ENCODE peak calls at places on chromosome 4, in nine cellular contexts. E, P, Z, K, T, J, H, Y and V are unnamed samples.

GRCh38 chr4:101224358-101225218 is 122.7 kb downstream of the PPP3CA start:
- DNase-seq in P (no peak), K (no peak), H (no peak), Y (no peak), T (no peak), J (no peak), E (no peak), Z (no peak), V (no peak)

GRCh38 chr4:112036881-112037280 is 108.4 kb upstream of the FAM241A start:
- DNase-seq in Z (no peak), K (no peak), P (no peak), T (no peak), J (no peak), Y (no peak), H (peak; percentile 25), E (no peak), V (peak; percentile 74)

GRCh38 chr4:77579406-77580076 is 26.1 kb upstream of the CXCL13 start:
- DNase-seq in T (no peak), P (no peak), J (no peak), E (peak; percentile 57), H (peak; percentile 62), K (no peak), Z (peak; percentile 85), Y (no peak), V (peak; percentile 90)

GRCh38 chr4:123699823-123700822 is 303.5 kb downstream of the SPRY1 start:
- DNase-seq in J (no peak), P (no peak), T (no peak), K (no peak), E (peak; percentile 91), Z (peak; percentile 98), Y (no peak), H (peak; percentile 88), V (peak; percentile 52)

GRCh38 chr4:183635333-183635732 is 23.7 kb downstream of the RWDD4 start:
- DNase-seq in K (no peak), E (no peak), P (peak; percentile 37), J (no peak), Z (peak; percentile 28), Y (no peak), T (no peak), H (no peak), V (peak; percentile 78)

GRCh38 chr4:3481113-3481531 is 18.0 kb downstream of the DOK7 start:
- DNase-seq in E (no peak), T (no peak), P (no peak), K (no peak), Y (no peak), Z (no peak), H (no peak), J (no peak), V (no peak)

GRCh38 chr4:122309988-122310626 is 68.7 kb upstream of the ADAD1 start:
- DNase-seq in Z (peak; percentile 37), E (no peak), T (no peak), Y (peak; percentile 25), H (no peak), P (peak; percentile 0), K (no peak), J (no peak), V (no peak)

GRCh38 chr4:182724414-182724813 is 192.8 kb downstream of the DCTD start:
- DNase-seq in J (no peak), T (no peak), K (no peak), P (peak; percentile 44), H (no peak), Z (peak; percentile 13), E (no peak), Y (no peak), V (no peak)

GRCh38 chr4:37891221-37892159 is 606 bp downstream of the TBC1D1 start:
- DNase-seq in T (peak; percentile 47), P (no peak), K (peak; percentile 65), H (no peak), E (no peak), Z (no peak), Y (peak; percentile 68), J (no peak), V (peak; percentile 81)

GRCh38 chr4:6898763-6899162 is 10.9 kb upstream of the TBC1D14 start:
- DNase-seq in J (no peak), T (no peak), P (no peak), K (no peak), Y (no peak), H (no peak), Z (no peak), E (no peak), V (no peak)

GRCh38 chr4:183261953-183262775 is 57.9 kb downstream of the CLDN22 start:
- DNase-seq in P (peak; percentile 59), T (peak; percentile 12), Z (peak; percentile 83), H (no peak), Y (peak; percentile 89), K (peak; percentile 63), J (peak; percentile 69), E (no peak), V (peak; percentile 47)

GRCh38 chr4:55121246-55121645 is 4.1 kb downstream of the KDR start:
- DNase-seq in Y (no peak), J (no peak), K (no peak), P (no peak), T (no peak), Z (peak; percentile 46), H (no peak), E (no peak), V (no peak)

GRCh38 chr4:120175272-120175671 is 108.6 kb upstream of the MAD2L1 start:
- DNase-seq in K (no peak), T (no peak), Y (no peak), J (no peak), Z (no peak), E (no peak), P (no peak), H (no peak), V (no peak)

GRCh38 chr4:123477804-123478209 is 81.2 kb downstream of the SPRY1 start:
- DNase-seq in K (peak; percentile 84), J (no peak), Z (peak; percentile 63), P (no peak), H (peak; percentile 63), Y (no peak), E (peak; percentile 44), T (no peak), V (no peak)

GRCh38 chr4:77002321-77002720 is 52.8 kb downstream of the SEPTIN11 start:
- DNase-seq in J (no peak), Z (peak; percentile 54), T (no peak), P (no peak), Y (no peak), H (no peak), K (no peak), E (no peak), V (no peak)

GRCh38 chr4:56127698-56128097 is 179.0 kb downstream of the CEP135 start:
- DNase-seq in T (no peak), Y (no peak), J (no peak), Z (peak; percentile 64), P (no peak), K (no peak), E (no peak), H (no peak), V (no peak)

GRCh38 chr4:71404049-71404448 is 65.2 kb downstream of the SLC4A4 start:
- DNase-seq in J (no peak), K (no peak), T (no peak), Y (no peak), Z (no peak), P (no peak), E (no peak), H (no peak), V (no peak)

GRCh38 chr4:132865458-132865857 is 283.6 kb upstream of the PCDH10 start:
- DNase-seq in E (no peak), Z (no peak), T (no peak), Y (no peak), H (no peak), K (no peak), P (no peak), J (no peak), V (no peak)

GRCh38 chr4:25212822-25213221 is 21.0 kb upstream of the PI4K2B start:
- DNase-seq in H (no peak), J (no peak), Y (no peak), T (no peak), E (no peak), K (no peak), P (no peak), Z (no peak), V (no peak)

GRCh38 chr4:76388160-76388908 is 32.6 kb downstream of the CCDC158 start:
- DNase-seq in H (no peak), E (no peak), T (no peak), P (no peak), J (no peak), Z (no peak), K (no peak), Y (no peak), V (no peak)

GRCh38 chr4:11178433-11178832 is 250.3 kb downstream of the HS3ST1 start:
- DNase-seq in Z (no peak), T (no peak), H (no peak), P (no peak), J (no peak), K (no peak), Y (no peak), E (no peak), V (no peak)

GRCh38 chr4:47837582-47838294 is at the start of gene CORIN:
- DNase-seq in T (no peak), Z (no peak), J (no peak), Y (no peak), H (no peak), E (no peak), K (peak; percentile 22), P (no peak), V (peak; percentile 59)

GRCh38 chr4:186621959-186622553 is 66.7 kb upstream of the MTNR1A start:
- DNase-seq in H (peak; percentile 48), Y (no peak), J (no peak), P (no peak), E (peak; percentile 88), K (no peak), Z (peak; percentile 88), T (no peak), V (peak; percentile 76)

GRCh38 chr4:26746742-26747351 is 113.8 kb upstream of the STIM2 start:
- DNase-seq in E (no peak), K (no peak), Z (no peak), P (no peak), Y (no peak), J (no peak), T (no peak), H (no peak), V (no peak)

GRCh38 chr4:22634541-22635181 is 58.1 kb upstream of the GBA3 start:
- DNase-seq in Y (no peak), J (no peak), E (no peak), T (no peak), H (no peak), P (no peak), Z (no peak), K (no peak), V (peak; percentile 30)

GRCh38 chr4:887034-887763 is 44.9 kb downstream of the GAK start:
- DNase-seq in J (no peak), Y (no peak), P (no peak), K (no peak), Z (no peak), H (no peak), E (no peak), T (no peak), V (no peak)

GRCh38 chr4:3833326-3833989 is 67.3 kb downstream of the ADRA2C start:
- DNase-seq in H (no peak), P (no peak), T (no peak), E (no peak), K (no peak), Y (no peak), J (no peak), Z (no peak), V (peak; percentile 54)